ENCODE peak calls at places on chromosome 4, in four cellular contexts. X is Karpas-422, O is fibroblast of lung, T is colonic mucosa. F is an unnamed sample.

GRCh38 chr4:169037491-169037890 is 27.4 kb upstream of the CBR4 start:
- DNase-seq in X (no peak), O (no peak), T (no peak), F (no peak)

GRCh38 chr4:1175635-1176229 is 3.3 kb upstream of the SPON2 start:
- DNase-seq in X (no peak), O (no peak), T (no peak), F (no peak)

GRCh38 chr4:147714575-147715401 is 17.1 kb upstream of the ARHGAP10 start:
- DNase-seq in X (no peak), O (peak; percentile 93), T (no peak), F (no peak)

GRCh38 chr4:141810038-141810701 is 173.8 kb downstream of the IL15 start:
- DNase-seq in X (no peak), O (peak; percentile 46), T (no peak), F (no peak)

GRCh38 chr4:4225915-4226605 is 669 bp downstream of the OTOP1 start:
- DNase-seq in X (no peak), O (peak; percentile 14), T (no peak), F (no peak)

GRCh38 chr4:169282429-169283113 is 11.8 kb upstream of the SH3RF1 start:
- DNase-seq in X (no peak), O (no peak), T (no peak), F (no peak)

GRCh38 chr4:168409089-168409801 is 71.0 kb downstream of the DDX60L start:
- DNase-seq in X (no peak), O (peak; percentile 58), T (no peak), F (no peak)

GRCh38 chr4:108033348-108033747 is 43.7 kb downstream of the HADH start:
- DNase-seq in X (no peak), O (no peak), T (no peak), F (no peak)

GRCh38 chr4:82981116-82981515 is 29.5 kb downstream of the LIN54 start:
- DNase-seq in X (peak; percentile 6), O (no peak), T (no peak), F (no peak)

GRCh38 chr4:125728568-125728967 is 413.8 kb downstream of the FAT4 start:
- DNase-seq in X (no peak), O (peak; percentile 98), T (no peak), F (peak; percentile 90)

GRCh38 chr4:65880594-65880993 is 210.3 kb upstream of the EPHA5 start:
- DNase-seq in X (no peak), O (peak; percentile 0), T (no peak), F (no peak)

GRCh38 chr4:155494037-155494718 is 117.4 kb upstream of the MAP9 start:
- DNase-seq in X (no peak), O (no peak), T (no peak), F (no peak)

GRCh38 chr4:25172964-25173917 is 13.0 kb upstream of the SEPSECS start:
- DNase-seq in X (no peak), O (peak; percentile 100), T (no peak), F (peak; percentile 90)

GRCh38 chr4:113634081-113634969 is 127.2 kb downstream of the CAMK2D start:
- DNase-seq in X (no peak), O (no peak), T (no peak), F (no peak)

GRCh38 chr4:101200561-101200960 is 146.8 kb downstream of the PPP3CA start:
- DNase-seq in X (no peak), O (peak; percentile 95), T (no peak), F (no peak)

GRCh38 chr4:158894826-158895225 is 126.0 kb downstream of the FNIP2 start:
- DNase-seq in X (no peak), O (no peak), T (no peak), F (no peak)

GRCh38 chr4:96912731-96913130 is 1072.8 kb downstream of the PDHA2 start:
- DNase-seq in X (no peak), O (no peak), T (no peak), F (no peak)

GRCh38 chr4:141772838-141773237 is 136.5 kb downstream of the IL15 start:
- DNase-seq in X (no peak), O (no peak), T (no peak), F (no peak)

GRCh38 chr4:87575408-87575807 is 32.9 kb upstream of the DSPP start:
- DNase-seq in X (no peak), O (no peak), T (no peak), F (no peak)

GRCh38 chr4:37990731-37991130 is 30.5 kb downstream of the PTTG2 start:
- DNase-seq in X (no peak), O (no peak), T (no peak), F (no peak)

GRCh38 chr4:83010522-83011318 is at the start of gene LIN54:
- DNase-seq in X (peak; percentile 82), O (peak; percentile 76), T (peak; percentile 88), F (no peak)

GRCh38 chr4:93144644-93145043 is 683.9 kb upstream of the ATOH1 start:
- DNase-seq in X (no peak), O (no peak), T (no peak), F (no peak)

GRCh38 chr4:88646528-88647280 is 50.9 kb downstream of the NAP1L5 start:
- DNase-seq in X (no peak), O (no peak), T (no peak), F (peak; percentile 56)

GRCh38 chr4:92099851-92100250 is 203.9 kb upstream of the GRID2 start:
- DNase-seq in X (no peak), O (no peak), T (no peak), F (no peak)

GRCh38 chr4:171378323-171378722 is 434.9 kb upstream of the GALNTL6 start:
- DNase-seq in X (no peak), O (peak; percentile 2), T (no peak), F (no peak)

GRCh38 chr4:180098601-180099000 is 2144.6 kb upstream of the TENM3 start:
- DNase-seq in X (no peak), O (no peak), T (no peak), F (no peak)

GRCh38 chr4:21454196-21454595 is 494.4 kb downstream of the KCNIP4 start:
- DNase-seq in X (no peak), O (no peak), T (no peak), F (no peak)

GRCh38 chr4:72119946-72120345 is 88.1 kb downstream of the NPFFR2 start:
- DNase-seq in X (no peak), O (peak; percentile 20), T (no peak), F (no peak)

GRCh38 chr4:38449506-38450174 is 214.4 kb upstream of the KLF3 start:
- DNase-seq in X (no peak), O (peak; percentile 36), T (peak; percentile 53), F (no peak)

DNA sequence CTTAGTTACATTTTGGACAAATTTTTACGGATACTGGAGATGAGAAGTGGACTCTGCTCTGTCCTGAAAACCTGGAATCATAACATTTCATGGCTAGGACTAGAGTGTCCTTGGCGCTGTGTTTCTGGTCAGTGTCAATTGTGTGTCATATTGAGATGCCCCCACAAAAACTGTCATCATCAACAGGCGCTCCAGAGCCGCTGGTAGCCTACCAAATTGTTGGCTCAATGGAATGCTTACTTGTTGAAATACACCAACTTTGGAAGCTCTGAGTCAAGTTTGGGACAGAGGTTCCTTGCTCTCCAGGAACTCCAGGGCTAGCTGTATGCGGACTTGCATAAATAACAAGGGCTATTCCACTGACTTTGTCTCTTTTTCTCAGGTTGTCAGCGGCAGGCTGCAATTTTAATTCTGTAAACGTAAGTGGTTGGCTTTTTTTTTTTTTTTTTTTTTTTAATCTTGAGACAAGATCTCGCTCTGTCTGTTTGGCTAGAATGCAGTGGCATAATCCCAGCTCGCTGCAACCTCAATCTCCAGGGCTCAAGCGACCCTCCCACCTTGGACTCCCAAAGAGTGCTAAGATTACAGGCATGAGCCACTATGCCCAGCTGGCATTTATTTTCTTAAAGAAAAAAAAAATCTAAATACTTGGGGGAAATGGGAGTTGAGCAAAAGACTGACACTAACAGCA is 860 bp upstream of the HPGD start:
- DNase-seq in X (no peak), O (no peak), T (peak; percentile 27), F (no peak)
- H3K9ac ChIP-seq in X (no peak overlapping the region), O (no peak overlapping the region), T (peak overlapping the region; percentile 64), F (peak overlapping the region; percentile 63)

GRCh38 chr4:6469898-6470501 is 2.4 kb downstream of the PPP2R2C start:
- DNase-seq in X (no peak), O (no peak), T (peak; percentile 8), F (no peak)

GRCh38 chr4:6472008-6472386 is 417 bp downstream of the PPP2R2C start:
- DNase-seq in X (no peak), O (no peak), T (peak; percentile 13), F (no peak)

GRCh38 chr4:6470502-6471302 is 1.7 kb downstream of the PPP2R2C start:
- DNase-seq in X (no peak), O (peak; percentile 41), T (peak; percentile 26), F (no peak)

GRCh38 chr4:6472387-6473263 is at the start of gene PPP2R2C:
- DNase-seq in X (no peak), O (no peak), T (peak; percentile 14), F (no peak)

GRCh38 chr4:6471303-6472007 is 959 bp downstream of the PPP2R2C start:
- DNase-seq in X (no peak), O (no peak), T (no peak), F (no peak)
- H3K4me3 ChIP-seq in X (no peak overlapping the region), O (no peak overlapping the region), T (no peak overlapping the region), F (peak overlapping the region; percentile 54)

DNA sequence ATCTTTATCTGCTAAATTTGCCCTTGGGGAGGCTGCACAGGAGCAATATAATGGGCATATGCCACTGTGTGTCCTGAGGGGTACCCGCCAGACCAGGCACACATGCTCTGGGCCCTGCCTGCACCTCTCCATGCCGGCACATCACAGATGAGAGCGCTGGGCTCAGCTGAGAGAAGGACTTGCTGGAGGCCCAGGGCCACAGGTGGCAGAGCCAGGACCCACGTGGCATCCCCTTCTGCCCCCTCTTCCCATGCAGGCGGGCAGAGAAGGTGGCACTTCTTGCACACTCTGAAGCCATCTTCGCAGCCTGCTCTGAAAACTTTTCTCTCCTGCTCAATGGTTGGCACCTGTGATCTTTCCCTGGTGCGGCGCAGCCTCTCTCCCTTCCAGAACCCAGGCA is 20.1 kb downstream of the CPZ start:
- DNase-seq in X (no peak), O (no peak), T (no peak), F (no peak)
- H3K9ac ChIP-seq in X (no peak overlapping the region), O (no peak overlapping the region), T (no peak overlapping the region), F (no peak overlapping the region)

DNA sequence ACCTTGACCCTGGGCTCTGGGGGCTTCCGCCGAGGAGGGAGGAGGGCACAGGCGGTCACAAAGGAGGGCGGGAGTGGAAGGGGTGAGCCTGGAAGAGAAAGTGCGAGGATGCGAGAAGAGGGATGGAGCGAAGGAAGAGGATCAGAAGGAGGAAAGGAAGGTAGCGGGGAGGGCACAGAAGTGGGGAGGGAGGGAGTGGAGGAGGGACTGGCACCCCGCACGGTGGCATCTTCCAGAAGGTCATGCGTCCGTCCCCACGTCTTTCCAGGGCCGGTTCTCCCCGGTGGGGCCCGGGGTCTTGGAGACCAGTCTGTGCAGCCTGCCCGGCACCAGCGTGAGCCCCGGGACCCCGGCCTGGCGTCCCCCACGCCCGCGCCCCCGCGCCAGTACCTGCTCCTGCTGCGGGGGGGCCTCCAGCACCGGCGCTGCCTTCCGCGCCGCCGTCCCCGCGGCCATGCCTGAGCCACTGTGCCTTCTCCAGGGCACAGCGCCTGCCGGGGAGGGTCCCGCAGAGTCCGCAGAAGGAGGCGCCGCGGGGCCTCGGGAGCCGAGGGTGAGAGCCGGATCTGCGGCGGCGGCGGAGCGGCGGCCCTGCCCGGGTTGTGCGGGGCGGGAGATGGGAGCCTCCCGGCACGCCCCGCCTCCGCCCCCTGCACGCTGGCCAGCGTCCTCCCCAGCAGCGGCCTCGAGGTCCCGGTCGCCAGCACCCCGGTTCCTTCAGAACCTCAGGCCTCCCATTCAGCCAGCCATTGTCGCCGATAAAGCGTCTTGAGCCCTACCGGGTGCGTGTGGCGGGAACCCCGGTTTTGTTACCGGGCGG is at the start of gene RNF175:
- DNase-seq in X (no peak), O (peak; percentile 4), T (no peak), F (no peak)
- H3K4me3 ChIP-seq in X (no peak within 1 kb of the TSS), O (no peak within 1 kb of the TSS), T (peak within 1 kb of the TSS; percentile 39), F (peak within 1 kb of the TSS; percentile 46)

GRCh38 chr4:41145571-41146078 is 68.7 kb downstream of the APBB2 start:
- DNase-seq in X (no peak), O (peak; percentile 71), T (no peak), F (no peak)
- H3K9ac ChIP-seq in X (no peak overlapping the region), O (no peak overlapping the region), T (no peak overlapping the region), F (no peak overlapping the region)

F was measured in keratinocyte.